ENCODE peak calls at places on chromosomes 1 and 21, in eight cellular contexts. P, T, E, G, U, O, J and A are unnamed samples.

GRCh38 chr1:55128418-55128817 is 86.7 kb downstream of the USP24 start:
- DNase-seq in G (no peak), U (no peak), J (no peak), T (no peak), O (no peak), P (peak), E (no peak), A (no peak)

GRCh38 chr1:39962450-39962825 is 7.5 kb downstream of the MFSD2A start:
- DNase-seq in G (no peak), T (no peak), O (no peak), U (no peak), P (no peak), J (no peak), E (no peak), A (no peak)

GRCh38 chr21:33455858-33456446 is 23.8 kb downstream of the TMEM50B start:
- DNase-seq in G (no peak), O (no peak), T (no peak), E (no peak), P (no peak), J (no peak), U (no peak), A (no peak)

GRCh38 chr1:1081311-1082238 is 7.5 kb upstream of the RNF223 start:
- DNase-seq in G (no peak), E (no peak), U (no peak), P (no peak), O (no peak), J (no peak), T (no peak), A (no peak)

GRCh38 chr1:54377040-54377691 is 29.0 kb downstream of the SSBP3 start:
- DNase-seq in T (no peak), G (no peak), J (no peak), O (no peak), P (no peak), U (no peak), E (no peak), A (no peak)

GRCh38 chr1:208264469-208265126 is 20.4 kb upstream of the PLXNA2 start:
- DNase-seq in O (no peak), T (no peak), U (no peak), P (no peak), J (no peak), G (no peak), E (no peak), A (no peak)

GRCh38 chr1:237864338-237865244 is 26.1 kb downstream of the ZP4 start:
- DNase-seq in O (no peak), U (no peak), E (no peak), T (peak), J (peak), P (peak), G (no peak), A (peak)

GRCh38 chr1:243244420-243244819 is 10.7 kb downstream of the CEP170 start:
- DNase-seq in G (no peak), U (no peak), E (no peak), J (no peak), T (no peak), P (no peak), O (no peak), A (no peak)

GRCh38 chr1:10538608-10539355 is 64.0 kb downstream of the PEX14 start:
- DNase-seq in U (no peak), T (no peak), P (no peak), E (no peak), O (no peak), J (no peak), G (no peak), A (no peak)

GRCh38 chr1:99580451-99580850 is 65.5 kb upstream of the PALMD start:
- DNase-seq in O (no peak), T (no peak), G (no peak), J (no peak), P (no peak), U (no peak), E (no peak), A (no peak)

GRCh38 chr1:39268112-39268581 is 63.7 kb downstream of the MACF1 start:
- DNase-seq in O (no peak), T (no peak), P (peak), E (no peak), U (peak), J (peak), G (no peak), A (no peak)

GRCh38 chr1:241343956-241344355 is 13.0 kb downstream of the RGS7 start:
- DNase-seq in T (no peak), E (no peak), P (no peak), O (no peak), J (no peak), G (no peak), U (no peak), A (no peak)

GRCh38 chr21:9735421-9735961 is 785.9 kb upstream of the TPTE start:
- DNase-seq in E (no peak), O (no peak), P (no peak), T (no peak), U (no peak), G (no peak), J (no peak), A (no peak)

GRCh38 chr21:40052276-40052675 is 185.0 kb downstream of the PCP4 start:
- DNase-seq in G (no peak), O (no peak), U (no peak), J (no peak), P (no peak), T (no peak), E (no peak), A (no peak)

GRCh38 chr21:37257526-37257966 is 9.6 kb downstream of the VPS26C start:
- DNase-seq in J (peak), T (no peak), G (no peak), O (no peak), E (no peak), P (no peak), U (peak), A (no peak)

GRCh38 chr1:112397051-112397471 is 1.0 kb downstream of the CTTNBP2NL start:
- DNase-seq in E (no peak), P (peak), J (no peak), G (no peak), T (no peak), O (no peak), U (no peak), A (no peak)

GRCh38 chr21:45516671-45517151 is 25.5 kb downstream of the SLC19A1 start:
- DNase-seq in E (no peak), J (no peak), U (no peak), T (no peak), G (no peak), O (no peak), P (no peak), A (no peak)

GRCh38 chr1:182368369-182368768 is 23.2 kb downstream of the GLUL start:
- DNase-seq in E (no peak), G (no peak), U (no peak), J (no peak), O (no peak), T (no peak), P (no peak), A (no peak)

GRCh38 chr1:155001688-155002474 is 721 bp upstream of the ZBTB7B start:
- DNase-seq in G (peak), J (peak), O (peak), T (peak), E (peak), P (peak), U (peak), A (peak)

GRCh38 chr1:41366428-41367101 is 5.3 kb downstream of the FOXO6 start:
- DNase-seq in T (no peak), O (peak), G (no peak), P (peak), U (peak), E (no peak), J (no peak), A (peak)

GRCh38 chr1:224939844-224940425 is 10.5 kb downstream of the DNAH14 start:
- DNase-seq in P (no peak), U (no peak), E (no peak), O (no peak), T (no peak), J (no peak), G (no peak), A (no peak)

GRCh38 chr1:163744488-163744887 is 422.7 kb downstream of the NUF2 start:
- DNase-seq in O (no peak), J (no peak), E (no peak), P (no peak), T (no peak), G (no peak), U (no peak), A (no peak)

GRCh38 chr1:152166966-152167365 is 7.9 kb upstream of the RPTN start:
- DNase-seq in J (no peak), U (no peak), O (no peak), E (no peak), G (no peak), P (no peak), T (no peak), A (no peak)

GRCh38 chr1:85179517-85179916 is 21.3 kb downstream of the SYDE2 start:
- DNase-seq in P (no peak), T (no peak), U (peak), G (no peak), O (no peak), E (no peak), J (no peak), A (no peak)